ENCODE peak calls at places on chromosomes 12 and 14, in five cellular contexts. O is neural progenitor cell, F is GM23248, W is MM.1S, V is GM23338. K is an unnamed sample.

GRCh38 chr14:26960049-26960688 is 362.3 kb upstream of the NOVA1 start:
- DNase-seq in O (peak), F (no peak), W (no peak), V (peak), K (no peak)

GRCh38 chr12:57852195-57852594 is 5.7 kb upstream of the CTDSP2 start:
- DNase-seq in O (no peak), F (no peak), W (no peak), V (no peak), K (no peak)

GRCh38 chr12:110403146-110403974 is at the start of gene ANAPC7:
- DNase-seq in O (peak), F (peak), W (peak), V (peak), K (peak)

GRCh38 chr12:23949212-23950010 is at the start of gene SOX5:
- DNase-seq in O (peak), F (peak), W (peak), V (peak), K (no peak)

GRCh38 chr14:73777420-73777819 is 63.2 kb upstream of the PNMA1 start:
- DNase-seq in O (peak), F (no peak), W (no peak), V (no peak), K (peak)

GRCh38 chr12:32454075-32454474 is 54.7 kb downstream of the FGD4 start:
- DNase-seq in O (peak), F (peak), W (no peak), V (peak), K (no peak)

GRCh38 chr14:49769581-49770211 is 1.7 kb downstream of the KLHDC2 start:
- DNase-seq in O (no peak), F (no peak), W (no peak), V (no peak), K (no peak)

GRCh38 chr12:78421011-78421410 is 443.6 kb upstream of the SYT1 start:
- DNase-seq in O (no peak), F (peak), W (no peak), V (no peak), K (no peak)

GRCh38 chr12:89817501-89818226 is 109.0 kb upstream of the ATP2B1 start:
- DNase-seq in O (no peak), F (peak), W (no peak), V (no peak), K (no peak)

GRCh38 chr14:37565550-37565949 is 29.5 kb downstream of the FOXA1 start:
- DNase-seq in O (peak), F (no peak), W (no peak), V (peak), K (no peak)

GRCh38 chr12:106118278-106118820 is 20.4 kb downstream of the NUAK1 start:
- DNase-seq in O (no peak), F (peak), W (no peak), V (no peak), K (no peak)

GRCh38 chr12:106113446-106114083 is 25.2 kb downstream of the NUAK1 start:
- DNase-seq in O (no peak), F (peak), W (peak), V (no peak), K (no peak)

GRCh38 chr12:106114084-106115068 is 24.4 kb downstream of the NUAK1 start:
- DNase-seq in O (no peak), F (peak), W (peak), V (no peak), K (no peak)

GRCh38 chr12:106113042-106113441 is 25.7 kb downstream of the NUAK1 start:
- DNase-seq in O (no peak), F (peak), W (peak), V (no peak), K (no peak)

GRCh38 chr12:106115450-106115849 is 23.3 kb downstream of the NUAK1 start:
- DNase-seq in O (peak), F (no peak), W (no peak), V (no peak), K (no peak)
- H3K4me3 ChIP-seq in O (no peak), F (no peak), W (no peak), V (no peak), K (no peak)

GRCh38 chr12:106108187-106108816 is 30.5 kb downstream of the NUAK1 start:
- DNase-seq in O (no peak), F (peak), W (no peak), V (peak), K (no peak)
- TF ChIP-seq EZH2phosphoT487 in O (no peak), F (no peak), W (no peak), V (no peak), K (no peak)

DNA sequence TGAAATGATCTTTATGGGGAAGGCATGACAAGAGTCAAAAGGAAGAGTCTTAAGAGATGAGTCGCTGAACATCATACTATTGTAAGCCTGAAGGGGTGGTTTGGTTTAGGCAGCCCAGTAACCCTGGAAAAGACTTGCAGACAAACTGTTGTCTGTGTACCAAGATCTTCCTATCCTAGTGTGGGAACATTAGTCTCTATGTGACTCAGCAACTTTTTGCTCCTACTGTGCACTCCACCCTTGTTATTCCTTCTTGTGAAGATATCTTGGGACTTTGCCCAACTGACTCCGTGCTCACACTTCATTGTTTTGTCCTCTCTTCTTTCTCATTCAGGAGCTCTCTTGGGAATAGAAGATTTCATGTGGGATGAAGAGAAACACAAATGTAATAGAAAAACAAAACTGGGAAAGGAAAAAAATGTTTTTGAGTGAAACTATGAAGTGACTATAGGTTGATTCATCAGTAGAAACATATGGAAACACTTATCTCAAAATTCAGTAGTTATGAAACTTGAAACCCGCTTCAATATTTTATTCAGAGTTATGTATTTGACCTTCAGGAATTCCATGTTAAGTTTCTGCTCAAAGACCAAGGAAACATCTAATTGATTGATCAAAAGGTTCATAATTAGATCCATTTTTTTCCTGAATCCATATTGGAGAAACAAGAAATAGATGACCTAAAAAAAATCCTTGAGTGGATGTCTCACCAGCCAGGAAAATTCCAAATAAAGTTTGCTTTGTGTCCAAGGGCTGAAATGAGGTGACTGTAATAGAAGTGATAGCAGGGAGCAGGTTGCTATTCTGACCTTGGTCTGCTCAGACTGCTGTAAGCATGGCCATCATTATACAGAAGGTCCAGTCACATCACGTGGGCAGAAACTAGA is 67.2 kb downstream of the BTG1 start:
- DNase-seq in O (no peak), F (peak), W (no peak), V (no peak), K (no peak)
- H3K4me3 ChIP-seq in O (no peak), F (peak), W (no peak), V (no peak), K (no peak)

GRCh38 chr12:118689793-118690192 is 291.5 kb upstream of the SRRM4 start:
- DNase-seq in O (peak), F (no peak), W (no peak), V (no peak), K (no peak)
- TF ChIP-seq EZH2phosphoT487 in O (no peak), F (no peak), W (no peak), V (no peak), K (no peak)

GRCh38 chr14:90498198-90498597 is 101.4 kb downstream of the CALM1 start:
- DNase-seq in O (no peak), F (no peak), W (no peak), V (no peak), K (no peak)

GRCh38 chr14:90502760-90503159 is 105.9 kb downstream of the CALM1 start:
- DNase-seq in O (no peak), F (no peak), W (no peak), V (no peak), K (no peak)

GRCh38 chr14:90499121-90499520 is 102.3 kb downstream of the CALM1 start:
- DNase-seq in O (no peak), F (no peak), W (no peak), V (no peak), K (no peak)

GRCh38 chr14:90499908-90500664 is 103.3 kb downstream of the CALM1 start:
- DNase-seq in O (no peak), F (no peak), W (no peak), V (peak), K (no peak)

GRCh38 chr14:90500665-90501370 is 104.0 kb downstream of the CALM1 start:
- DNase-seq in O (peak), F (no peak), W (no peak), V (no peak), K (peak)
- H3K4me3 ChIP-seq in O (no peak), F (no peak), W (no peak), V (no peak), K (no peak)

GRCh38 chr14:90797451-90797850 is 18.8 kb downstream of the TTC7B start:
- DNase-seq in O (no peak), F (no peak), W (no peak), V (no peak), K (no peak)
- TF ChIP-seq EZH2phosphoT487 in O (no peak), F (no peak), W (no peak), V (no peak), K (no peak)

DNA sequence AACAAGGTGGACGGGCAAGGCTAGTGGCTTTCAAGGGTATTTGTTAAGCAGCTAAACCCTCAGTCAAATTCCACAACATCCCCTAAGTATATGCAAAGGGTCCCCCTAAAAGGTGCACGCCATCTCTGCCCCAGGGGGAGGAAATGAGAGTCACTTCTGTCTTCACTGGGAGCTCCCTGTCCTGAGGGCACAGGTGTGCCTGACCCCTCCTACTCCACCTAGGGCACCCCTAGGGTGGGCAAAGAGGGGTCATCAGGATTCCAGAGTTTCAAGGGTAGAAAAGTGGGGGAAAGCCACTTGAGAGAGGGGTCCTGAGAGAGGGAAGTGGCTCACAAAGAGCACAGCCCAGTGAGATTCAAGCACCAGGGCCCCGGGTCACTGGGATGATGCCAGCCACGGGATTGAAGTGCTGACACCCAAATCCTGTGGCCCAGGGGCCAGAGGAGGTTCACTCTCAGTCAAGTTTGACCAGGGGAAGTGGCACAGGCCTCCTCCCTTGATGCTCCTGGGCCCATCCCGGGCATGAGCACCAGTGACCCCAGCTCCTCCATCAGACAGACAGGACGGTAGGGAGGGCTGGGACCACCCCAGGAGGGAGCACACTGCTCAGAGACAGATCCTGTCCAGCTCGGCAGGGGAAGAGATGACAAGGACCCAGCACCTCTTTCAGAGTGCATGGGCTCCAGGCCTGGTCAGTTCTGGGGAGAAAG is 82.3 kb upstream of the BCL11B start:
- DNase-seq in O (no peak), F (no peak), W (no peak), V (no peak), K (no peak)
- H3K4me3 ChIP-seq in O (no peak), F (no peak), W (no peak), V (no peak), K (no peak)

GRCh38 chr12:112121780-112122565 is 3.4 kb upstream of the TRAFD1 start:
- DNase-seq in O (no peak), F (peak), W (no peak), V (peak), K (no peak)
- TF ChIP-seq EZH2phosphoT487 in O (no peak), F (no peak), W (no peak), V (no peak), K (no peak)

K was measured in OCI-LY7.